ENCODE peak calls at places on chromosomes 7 and 10, in four cellular contexts. One of them, this sample, is unnamed. For H3K4me1, the result is how much of the 10 kb centered on the place peaks cover.

GRCh38 chr7:32506266-32507054 is 11.2 kb downstream of the AVL9 start:
- DNase-seq in lung: no peak
- DNase-seq in right cardiac atrium: no peak
- DNase-seq in ascending aorta: no peak
- DNase-seq in this sample: no peak

GRCh38 chr10:124741922-124742417 is 2.2 kb downstream of the FAM53B start:
- DNase-seq in lung: peak
- DNase-seq in right cardiac atrium: peak
- DNase-seq in ascending aorta: peak
- DNase-seq in this sample: no peak

GRCh38 chr7:159075563-159076238 is 69.0 kb downstream of the VIPR2 start:
- DNase-seq in lung: peak
- DNase-seq in right cardiac atrium: peak
- DNase-seq in ascending aorta: peak
- DNase-seq in this sample: no peak

GRCh38 chr10:44935961-44936285 is 23.7 kb upstream of the RASSF4 start:
- DNase-seq in lung: no peak
- DNase-seq in right cardiac atrium: no peak
- DNase-seq in ascending aorta: no peak
- DNase-seq in this sample: no peak

GRCh38 chr7:28068811-28069216 is 111.8 kb downstream of the JAZF1 start:
- DNase-seq in lung: no peak
- DNase-seq in right cardiac atrium: no peak
- DNase-seq in ascending aorta: no peak
- DNase-seq in this sample: no peak

GRCh38 chr7:137328389-137329120 is 15.0 kb downstream of the PTN start:
- DNase-seq in lung: no peak
- DNase-seq in right cardiac atrium: peak
- DNase-seq in ascending aorta: no peak
- DNase-seq in this sample: no peak

GRCh38 chr10:99674762-99675161 is 15.5 kb downstream of the ENTPD7 start:
- DNase-seq in lung: no peak
- DNase-seq in right cardiac atrium: no peak
- DNase-seq in ascending aorta: no peak
- DNase-seq in this sample: no peak

GRCh38 chr7:26638140-26638539 is 226.2 kb downstream of the SKAP2 start:
- DNase-seq in lung: no peak
- DNase-seq in right cardiac atrium: no peak
- DNase-seq in ascending aorta: no peak
- DNase-seq in this sample: no peak

GRCh38 chr7:2158331-2159175 is 74.2 kb downstream of the MAD1L1 start:
- DNase-seq in lung: no peak
- DNase-seq in right cardiac atrium: no peak
- DNase-seq in ascending aorta: no peak
- DNase-seq in this sample: no peak

GRCh38 chr7:5278781-5279180 is 4.0 kb upstream of the SLC29A4 start:
- DNase-seq in lung: no peak
- DNase-seq in right cardiac atrium: no peak
- DNase-seq in ascending aorta: no peak
- DNase-seq in this sample: no peak

GRCh38 chr10:5565205-5565545 is 40.4 kb downstream of the CALML3 start:
- DNase-seq in lung: no peak
- DNase-seq in right cardiac atrium: no peak
- DNase-seq in ascending aorta: peak
- DNase-seq in this sample: no peak

GRCh38 chr7:37093257-37093656 is 355.4 kb downstream of the ELMO1 start:
- DNase-seq in lung: no peak
- DNase-seq in right cardiac atrium: no peak
- DNase-seq in ascending aorta: no peak
- DNase-seq in this sample: no peak
- H3K27ac ChIP-seq in lung: no peak
- H3K27ac ChIP-seq in right cardiac atrium: no peak
- H3K27ac ChIP-seq in ascending aorta: no peak
- H3K27ac ChIP-seq in this sample: no peak

DNA sequence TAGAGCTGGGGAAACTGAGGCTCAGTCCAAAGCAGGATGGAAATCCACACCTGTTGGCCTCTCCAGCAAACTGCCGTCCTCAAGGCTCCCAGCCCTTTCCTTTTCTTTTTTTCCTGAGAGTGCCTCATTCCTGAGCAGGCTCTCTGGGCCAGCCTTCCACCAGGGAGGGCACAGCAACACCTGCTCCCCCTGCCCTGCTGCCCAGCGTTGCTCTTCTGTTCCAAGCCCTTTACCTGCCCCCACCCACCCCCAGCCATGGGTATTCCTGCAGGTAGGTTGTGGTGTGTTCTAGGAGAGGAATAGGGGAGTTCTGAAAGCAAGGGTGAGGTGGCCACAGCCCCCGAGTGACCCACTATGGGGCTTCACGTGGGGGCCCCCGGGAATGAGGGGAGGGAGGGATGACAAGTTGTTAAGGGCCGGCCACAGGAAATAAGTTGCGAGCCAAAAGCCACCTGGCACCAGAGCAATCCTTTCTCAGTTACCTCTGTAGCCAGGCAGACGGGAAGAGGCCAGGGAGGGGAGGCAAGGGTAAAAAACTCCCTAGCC is 19.3 kb downstream of the VSIR start:
- DNase-seq in lung: no peak
- DNase-seq in right cardiac atrium: peak
- DNase-seq in ascending aorta: no peak
- DNase-seq in this sample: no peak
- H3K4me1 ChIP-seq in lung: under half
- H3K4me1 ChIP-seq in right cardiac atrium: under half
- H3K4me1 ChIP-seq in ascending aorta: under half
- H3K4me1 ChIP-seq in this sample: half or more

GRCh38 chr10:62618576-62619408 is 185.7 kb upstream of the ADO start:
- DNase-seq in lung: peak
- DNase-seq in right cardiac atrium: no peak
- DNase-seq in ascending aorta: no peak
- DNase-seq in this sample: no peak
- H3K27ac ChIP-seq in lung: peak
- H3K27ac ChIP-seq in right cardiac atrium: no peak
- H3K27ac ChIP-seq in ascending aorta: no peak
- H3K27ac ChIP-seq in this sample: no peak

GRCh38 chr10:43140414-43140813 is 2.2 kb downstream of the CSGALNACT2 start:
- DNase-seq in lung: no peak
- DNase-seq in right cardiac atrium: no peak
- DNase-seq in ascending aorta: no peak
- DNase-seq in this sample: peak
- H3K4me1 ChIP-seq in lung: under half
- H3K4me1 ChIP-seq in right cardiac atrium: under half
- H3K4me1 ChIP-seq in ascending aorta: under half
- H3K4me1 ChIP-seq in this sample: half or more

GRCh38 chr7:112501958-112502503 is 21.2 kb downstream of the LSMEM1 start:
- DNase-seq in lung: no peak
- DNase-seq in right cardiac atrium: no peak
- DNase-seq in ascending aorta: no peak
- DNase-seq in this sample: no peak
- H3K27ac ChIP-seq in lung: no peak
- H3K27ac ChIP-seq in right cardiac atrium: no peak
- H3K27ac ChIP-seq in ascending aorta: no peak
- H3K27ac ChIP-seq in this sample: no peak

GRCh38 chr10:96670786-96671185 is 49.5 kb downstream of the PIK3AP1 start:
- DNase-seq in lung: no peak
- DNase-seq in right cardiac atrium: no peak
- DNase-seq in ascending aorta: no peak
- DNase-seq in this sample: no peak

GRCh38 chr10:96665306-96665705 is 55.0 kb downstream of the PIK3AP1 start:
- DNase-seq in lung: no peak
- DNase-seq in right cardiac atrium: no peak
- DNase-seq in ascending aorta: no peak
- DNase-seq in this sample: no peak

GRCh38 chr10:96664563-96664962 is 55.8 kb downstream of the PIK3AP1 start:
- DNase-seq in lung: no peak
- DNase-seq in right cardiac atrium: no peak
- DNase-seq in ascending aorta: no peak
- DNase-seq in this sample: no peak

GRCh38 chr10:96666738-96667137 is 53.6 kb downstream of the PIK3AP1 start:
- DNase-seq in lung: no peak
- DNase-seq in right cardiac atrium: no peak
- DNase-seq in ascending aorta: no peak
- DNase-seq in this sample: no peak

DNA sequence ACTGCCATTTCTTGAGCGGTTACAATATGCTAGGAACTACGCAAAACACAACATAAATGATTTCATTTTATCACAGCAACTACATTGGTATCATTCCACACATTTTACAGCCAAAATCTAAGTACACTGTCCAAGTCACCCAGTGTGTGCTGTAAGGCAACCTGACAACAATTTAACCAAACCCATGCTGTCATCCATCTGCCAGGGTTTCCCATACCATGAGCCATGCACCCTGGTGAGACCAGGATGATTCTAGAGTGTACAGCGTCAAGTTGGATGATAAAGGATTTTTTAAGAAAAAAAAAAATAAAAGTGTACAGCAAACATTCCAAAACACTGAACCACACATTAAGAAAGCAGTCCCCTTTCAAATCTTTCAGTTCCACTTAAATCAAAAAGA is 52.9 kb downstream of the PIK3AP1 start:
- DNase-seq in lung: no peak
- DNase-seq in right cardiac atrium: no peak
- DNase-seq in ascending aorta: no peak
- DNase-seq in this sample: no peak
- H3K4me1 ChIP-seq in lung: under half
- H3K4me1 ChIP-seq in right cardiac atrium: under half
- H3K4me1 ChIP-seq in ascending aorta: under half
- H3K4me1 ChIP-seq in this sample: under half

GRCh38 chr10:68871731-68872342 is 29.3 kb upstream of the DDX50 start:
- DNase-seq in lung: no peak
- DNase-seq in right cardiac atrium: no peak
- DNase-seq in ascending aorta: no peak
- DNase-seq in this sample: no peak

GRCh38 chr10:68870061-68870460 is 31.1 kb upstream of the DDX50 start:
- DNase-seq in lung: no peak
- DNase-seq in right cardiac atrium: no peak
- DNase-seq in ascending aorta: no peak
- DNase-seq in this sample: no peak

GRCh38 chr10:68871105-68871711 is 29.9 kb upstream of the DDX50 start:
- DNase-seq in lung: no peak
- DNase-seq in right cardiac atrium: no peak
- DNase-seq in ascending aorta: no peak
- DNase-seq in this sample: no peak

GRCh38 chr10:68869623-68870022 is 31.5 kb upstream of the DDX50 start:
- DNase-seq in lung: no peak
- DNase-seq in right cardiac atrium: no peak
- DNase-seq in ascending aorta: no peak
- DNase-seq in this sample: no peak

GRCh38 chr10:68870545-68871104 is 30.5 kb upstream of the DDX50 start:
- DNase-seq in lung: no peak
- DNase-seq in right cardiac atrium: no peak
- DNase-seq in ascending aorta: no peak
- DNase-seq in this sample: no peak
- H3K27ac ChIP-seq in lung: no peak
- H3K27ac ChIP-seq in right cardiac atrium: no peak
- H3K27ac ChIP-seq in ascending aorta: no peak
- H3K27ac ChIP-seq in this sample: no peak

This sample was measured in CD8-positive, alpha-beta memory T cell.